ENCODE peak calls at places on chromosomes 13 and 19, in seven cellular contexts. A is fibroblast of pulmonary artery, B is AG04450, I is sigmoid colon, V is brain microvascular endothelial cell, M is IMR-90, N is PC-9. U is an unnamed sample.

GRCh38 chr13:40911341-40911740 is 107.8 kb downstream of the ELF1 start:
- DNase-seq in V (no peak), B (no peak), M (no peak), I (no peak), N (no peak), A (no peak), U (no peak)

GRCh38 chr19:32971012-32971595 is 654 bp downstream of the CEP89 start:
- DNase-seq in I (peak), N (no peak), V (no peak), M (no peak), B (no peak), A (no peak), U (no peak)

GRCh38 chr13:40812102-40812501 is 22.7 kb downstream of the SLC25A15 start:
- DNase-seq in A (no peak), M (no peak), N (no peak), I (no peak), V (no peak), B (no peak), U (no peak)

GRCh38 chr19:4967738-4968461 is 1.0 kb upstream of the KDM4B start:
- DNase-seq in A (no peak), N (no peak), B (no peak), I (no peak), V (no peak), M (no peak), U (peak)

GRCh38 chr13:93927431-93927830 is 552.1 kb downstream of the DCT start:
- DNase-seq in V (no peak), M (no peak), I (no peak), B (no peak), A (no peak), N (no peak), U (no peak)

GRCh38 chr13:113658836-113659235 is 838 bp upstream of the ATP4B start:
- DNase-seq in V (no peak), M (no peak), I (peak), A (no peak), B (no peak), N (no peak), U (no peak)

GRCh38 chr19:1072371-1073015 is 5.5 kb downstream of the ARHGAP45 start:
- DNase-seq in V (no peak), I (no peak), N (no peak), A (no peak), M (no peak), B (no peak), U (no peak)

GRCh38 chr19:34224996-34225658 is 29.2 kb upstream of the GARRE1 start:
- DNase-seq in V (peak), B (no peak), M (peak), I (no peak), A (peak), N (peak), U (peak)

GRCh38 chr13:74871671-74872070 is 610.3 kb downstream of the TBC1D4 start:
- DNase-seq in B (no peak), V (no peak), M (no peak), N (no peak), A (no peak), I (no peak), U (no peak)

GRCh38 chr13:28494861-28495585 is at the start of gene FLT1:
- DNase-seq in V (no peak), B (no peak), M (peak), A (peak), I (no peak), N (no peak), U (no peak)

GRCh38 chr19:14559916-14560775 is 11.7 kb downstream of the NDUFB7 start:
- DNase-seq in M (no peak), N (peak), V (no peak), A (no peak), B (no peak), I (no peak), U (no peak)

GRCh38 chr13:113991191-113991669 is 17.4 kb upstream of the C13orf46 start:
- DNase-seq in V (no peak), N (no peak), I (peak), A (no peak), M (no peak), B (no peak), U (no peak)

GRCh38 chr13:110430391-110431338 is 123.6 kb downstream of the COL4A2 start:
- DNase-seq in B (no peak), I (no peak), M (no peak), A (no peak), V (no peak), N (peak), U (no peak)

GRCh38 chr13:110363009-110363408 is 55.9 kb downstream of the COL4A2 start:
- DNase-seq in N (no peak), V (peak), A (no peak), B (no peak), M (no peak), I (peak), U (no peak)

GRCh38 chr13:97307882-97308624 is 85.9 kb downstream of the MBNL2 start:
- DNase-seq in N (peak), A (peak), M (peak), I (no peak), V (peak), B (no peak), U (peak)

GRCh38 chr13:92963029-92963428 is 263.6 kb upstream of the GPC6 start:
- DNase-seq in N (no peak), I (no peak), B (no peak), V (no peak), M (peak), A (no peak), U (peak)

GRCh38 chr19:53906211-53907192 is 2.6 kb upstream of the CACNG7 start:
- DNase-seq in B (no peak), N (no peak), I (no peak), A (peak), M (no peak), V (no peak), U (no peak)

GRCh38 chr19:14971474-14971873 is 8.2 kb downstream of the SLC1A6 start:
- DNase-seq in I (no peak), V (no peak), B (no peak), A (no peak), M (no peak), N (no peak), U (no peak)

DNA sequence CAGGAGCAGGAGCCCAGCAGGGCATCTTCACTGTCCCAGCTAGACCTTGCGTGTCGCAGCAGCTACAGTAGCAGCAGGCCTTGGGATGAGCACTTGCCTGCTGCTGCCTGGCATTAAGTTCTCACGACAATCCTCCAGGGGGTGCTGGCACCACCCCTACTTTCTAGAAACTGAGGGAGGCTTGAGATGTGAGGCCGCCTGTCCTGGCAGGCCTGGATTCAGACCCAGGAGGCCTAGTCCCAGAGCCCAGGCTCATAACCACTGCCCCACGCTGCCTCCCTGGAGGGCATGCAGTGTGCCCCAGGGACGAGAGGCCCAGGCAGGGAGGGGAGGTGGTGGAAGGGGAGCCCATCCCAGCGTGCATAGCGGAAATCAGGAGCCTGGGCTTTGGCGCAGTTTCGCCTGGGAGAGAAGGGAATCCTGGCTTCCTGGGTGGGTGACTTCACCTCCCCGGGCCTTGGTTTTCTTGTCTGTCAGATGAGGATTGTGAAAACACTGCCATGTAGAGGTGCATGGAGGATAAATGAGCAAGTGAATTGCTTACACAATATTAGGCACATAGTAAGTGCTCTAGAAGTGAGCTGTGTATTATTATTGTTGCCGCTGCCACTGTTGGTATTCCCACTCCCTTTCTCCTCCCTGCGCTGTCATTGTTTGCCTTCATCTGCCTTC is 26.1 kb downstream of the PPP5C start:
- DNase-seq in A (peak), B (no peak), N (no peak), M (no peak), I (peak), V (peak), U (peak)
- TF ChIP-seq CTCF in A (peak), B (peak), N (peak), M (peak), I (no peak), V (peak), U (peak)

GRCh38 chr19:19540707-19541515 is 2.8 kb downstream of the CILP2 start:
- DNase-seq in M (no peak), V (no peak), I (no peak), N (peak), B (no peak), A (peak), U (no peak)

GRCh38 chr19:19541572-19541971 is 3.5 kb downstream of the CILP2 start:
- DNase-seq in V (no peak), N (no peak), B (no peak), A (no peak), M (no peak), I (no peak), U (no peak)

GRCh38 chr19:19538767-19539166 is 702 bp downstream of the CILP2 start:
- DNase-seq in A (no peak), M (no peak), N (peak), B (no peak), V (no peak), I (peak), U (no peak)

GRCh38 chr19:19538077-19538764 is at the start of gene CILP2:
- DNase-seq in B (no peak), V (no peak), I (peak), M (no peak), A (no peak), N (no peak), U (no peak)

DNA sequence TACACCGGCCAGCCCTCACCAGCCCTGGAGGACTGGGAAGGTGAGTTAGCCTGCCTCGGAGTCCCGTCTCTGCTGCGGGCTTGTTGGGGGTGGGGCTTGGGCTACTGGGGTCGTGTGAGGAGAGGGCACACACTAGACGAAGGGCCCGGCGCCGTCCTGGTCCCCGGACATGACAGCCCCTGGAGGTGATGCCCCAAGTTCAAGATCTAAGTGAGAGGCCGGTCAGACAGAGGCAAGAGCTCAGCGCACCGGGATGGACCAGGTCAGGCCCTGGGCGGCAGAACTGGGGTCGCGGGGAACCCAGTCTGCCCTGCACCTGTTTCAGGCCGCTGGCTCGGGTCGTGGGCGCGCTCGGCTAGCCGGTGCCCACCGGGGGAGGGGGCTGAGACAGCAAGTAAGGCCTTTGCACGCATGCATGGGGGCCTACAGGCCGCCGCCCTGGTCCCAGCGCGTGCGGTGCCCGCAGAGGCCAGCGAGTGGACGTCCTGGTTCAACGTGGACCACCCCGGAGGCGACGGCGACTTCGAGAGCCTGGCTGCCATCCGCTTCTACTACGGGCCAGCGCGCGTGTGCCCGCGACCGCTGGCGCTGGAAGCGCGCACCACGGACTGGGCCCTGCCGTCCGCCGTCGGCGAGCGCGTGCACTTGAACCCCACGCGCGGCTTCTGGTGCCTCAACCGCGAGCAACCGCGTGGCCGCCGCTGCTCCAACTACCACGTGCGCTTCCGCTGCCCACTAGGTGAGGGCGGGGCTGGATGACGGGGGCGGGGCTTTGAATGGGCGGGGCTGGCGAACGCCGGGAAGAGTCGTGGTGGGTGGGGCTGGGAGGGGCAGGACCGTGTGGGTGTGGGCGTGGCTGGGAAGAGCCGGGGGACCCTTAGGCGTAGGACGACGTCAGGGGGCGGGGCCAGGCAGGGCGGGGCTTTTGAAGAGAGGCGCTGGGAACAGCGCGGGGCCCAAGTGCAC is 2.0 kb downstream of the CILP2 start:
- DNase-seq in N (peak), M (peak), A (peak), V (peak), I (peak), B (no peak), U (peak)
- H3K4me3 ChIP-seq in N (peak), M (no peak), A (no peak), V (no peak), I (no peak), B (peak), U (no peak)

DNA sequence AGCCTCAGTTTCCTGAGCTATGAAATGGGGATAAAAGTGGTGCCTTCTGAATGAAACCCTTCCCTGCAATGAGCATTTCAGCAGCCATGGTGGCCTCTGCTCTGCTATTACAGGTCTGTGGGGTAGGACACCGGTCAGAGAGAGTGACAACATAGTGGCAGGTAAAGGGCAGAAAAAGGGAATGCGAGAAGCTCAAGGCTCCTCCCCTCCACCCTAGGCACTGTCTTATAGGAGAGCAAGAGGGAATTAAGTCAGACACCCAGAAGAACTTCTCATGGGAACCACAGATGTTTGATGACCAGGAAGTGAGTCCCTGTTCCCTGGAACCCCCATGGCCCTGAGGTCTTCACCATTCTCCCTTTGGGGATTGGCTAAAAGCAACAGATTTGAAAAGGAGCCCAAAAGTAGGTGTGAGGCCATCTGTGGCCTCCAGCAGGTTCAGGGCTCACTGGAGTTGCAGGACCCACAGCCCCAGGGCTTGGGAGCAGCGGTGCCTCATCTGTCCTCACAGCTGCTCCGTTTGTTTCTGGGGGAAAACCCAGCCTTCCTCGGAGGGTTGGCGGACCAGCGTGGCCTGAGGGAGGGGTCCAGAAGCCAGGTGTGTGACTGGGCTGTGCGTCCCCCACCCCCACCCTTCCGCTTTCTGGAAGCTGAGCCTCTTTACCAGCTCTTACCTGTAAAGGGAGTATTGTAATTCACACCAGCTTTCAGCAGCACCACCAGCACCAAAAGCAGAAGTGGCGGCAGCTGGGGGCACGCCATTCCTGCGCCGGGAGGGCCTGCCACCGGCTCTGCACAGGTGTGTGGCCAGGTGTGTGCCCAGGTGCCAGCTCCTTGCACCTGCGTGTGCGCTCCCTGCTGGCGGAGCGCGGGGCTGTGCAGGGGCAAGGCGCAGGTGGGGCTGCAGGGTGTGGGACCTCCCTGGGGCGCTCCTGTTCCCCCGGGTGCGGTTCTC is 19.4 kb downstream of the IQCN start:
- DNase-seq in V (no peak), A (no peak), M (no peak), N (peak), I (no peak), B (no peak), U (no peak)
- TF ChIP-seq CTCF in V (peak), A (no peak), M (no peak), N (peak), I (no peak), B (no peak), U (no peak)

GRCh38 chr13:24270639-24271131 is 38.7 kb upstream of the C1QTNF9 start:
- DNase-seq in I (peak), M (peak), N (no peak), A (peak), B (no peak), V (peak), U (peak)

GRCh38 chr13:24272452-24273161 is 36.8 kb upstream of the C1QTNF9 start:
- DNase-seq in N (no peak), A (no peak), M (no peak), I (no peak), V (no peak), B (no peak), U (peak)

GRCh38 chr13:24269803-24270202 is 39.6 kb upstream of the C1QTNF9 start:
- DNase-seq in A (no peak), M (peak), I (no peak), B (no peak), N (no peak), V (no peak), U (no peak)

GRCh38 chr13:24271231-24271610 is 38.2 kb upstream of the C1QTNF9 start:
- DNase-seq in M (no peak), I (no peak), B (no peak), N (no peak), A (no peak), V (no peak), U (no peak)

DNA sequence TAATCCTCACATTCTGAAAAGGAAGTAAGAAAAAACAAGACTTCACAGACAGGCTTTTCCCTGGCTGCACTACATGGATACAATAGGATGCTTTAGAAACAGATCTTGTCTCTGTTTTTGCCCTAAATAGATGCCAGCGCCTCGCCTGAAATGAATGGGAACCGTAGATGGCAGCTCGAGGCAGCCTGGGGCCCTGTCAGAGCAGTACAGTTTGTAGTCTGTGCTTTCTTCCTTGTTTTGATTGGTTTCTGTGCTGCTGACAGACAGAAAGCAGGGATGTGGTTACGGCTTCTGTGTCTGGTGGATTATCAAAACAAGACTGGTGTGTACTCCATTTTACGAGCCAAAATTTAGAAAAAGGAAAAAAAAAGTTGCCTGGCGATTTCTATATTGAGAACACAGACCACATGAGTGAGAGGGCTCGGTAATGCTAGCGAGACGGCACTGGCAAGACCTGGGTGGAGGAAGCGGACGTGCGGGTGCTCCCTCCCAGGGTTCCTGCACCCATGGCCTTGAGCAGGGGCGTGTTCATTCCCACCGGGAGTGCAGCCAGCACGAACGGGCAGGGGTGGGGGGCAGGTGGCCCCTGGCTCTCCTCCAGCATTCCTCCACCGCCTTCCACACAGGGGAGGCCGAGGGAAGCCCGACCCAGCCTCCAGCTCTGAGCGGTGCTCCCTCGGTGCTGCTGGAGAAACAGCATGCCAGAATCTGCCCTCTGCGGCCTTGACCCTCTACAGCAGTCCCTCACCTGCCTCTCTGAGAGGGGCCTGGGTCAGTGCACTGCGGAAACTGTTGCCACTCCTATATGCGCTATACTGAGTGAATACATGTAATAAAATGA is 37.5 kb upstream of the C1QTNF9 start:
- DNase-seq in B (peak), V (peak), M (peak), A (peak), I (peak), N (no peak), U (peak)
- H3K4me3 ChIP-seq in B (peak), V (peak), M (peak), A (peak), I (peak), N (no peak), U (peak)

U was measured in astrocyte of the spinal cord.